ENCODE peak calls at places on chromosomes 16 and 17, in ten cellular contexts. C, K, E, O, U, N, Z, W, Y and P are unnamed samples.

GRCh38 chr16:87465306-87465705 is 27.5 kb downstream of the ZCCHC14 start:
- DNase-seq in C (no peak), K (peak; percentile 92), E (no peak), O (no peak), U (no peak), N (peak; percentile 39), Z (peak; percentile 67), W (no peak), Y (no peak), P (peak; percentile 79)

GRCh38 chr17:9256944-9257629 is 235.8 kb downstream of the NTN1 start:
- DNase-seq in C (no peak), K (peak; percentile 50), E (no peak), O (no peak), U (no peak), N (no peak), Z (peak; percentile 42), W (no peak), Y (no peak), P (no peak)

GRCh38 chr17:58232707-58233156 is 5.7 kb upstream of the LPO start:
- DNase-seq in C (no peak), K (peak; percentile 12), E (peak; percentile 90), O (peak; percentile 33), U (no peak), N (peak; percentile 51), Z (no peak), W (no peak), Y (no peak), P (no peak)

GRCh38 chr16:87387942-87388817 is 4.0 kb upstream of the MAP1LC3B start:
- DNase-seq in C (peak; percentile 94), K (peak; percentile 100), E (peak; percentile 100), O (peak; percentile 99), U (peak; percentile 100), N (peak; percentile 87), Z (peak; percentile 99), W (peak; percentile 86), Y (peak; percentile 95), P (peak; percentile 97)

GRCh38 chr16:85428168-85428898 is 184.8 kb upstream of the GSE1 start:
- DNase-seq in C (peak; percentile 60), K (no peak), E (no peak), O (peak; percentile 76), U (peak; percentile 38), N (peak; percentile 57), Z (peak; percentile 8), W (no peak), Y (peak; percentile 55), P (no peak)

GRCh38 chr16:56090076-56090475 is 101.2 kb upstream of the GNAO1 start:
- DNase-seq in C (no peak), K (no peak), E (no peak), O (no peak), U (no peak), N (no peak), Z (no peak), W (no peak), Y (no peak), P (no peak)

GRCh38 chr17:75996665-75997590 is 3.7 kb upstream of the CDK3 start:
- DNase-seq in C (no peak), K (peak; percentile 23), E (peak; percentile 27), O (no peak), U (no peak), N (no peak), Z (no peak), W (no peak), Y (no peak), P (peak; percentile 72)

GRCh38 chr16:71845639-71846431 is at the start of gene ATXN1L:
- DNase-seq in C (peak; percentile 93), K (peak; percentile 93), E (peak; percentile 92), O (peak; percentile 94), U (peak; percentile 81), N (peak; percentile 98), Z (peak; percentile 71), W (peak; percentile 88), Y (peak; percentile 97), P (peak; percentile 96)

GRCh38 chr17:67107811-67108210 is 63.5 kb downstream of the CACNG1 start:
- DNase-seq in C (no peak), K (no peak), E (no peak), O (no peak), U (no peak), N (no peak), Z (no peak), W (no peak), Y (no peak), P (no peak)

GRCh38 chr16:85457366-85457765 is 155.8 kb upstream of the GSE1 start:
- DNase-seq in C (no peak), K (no peak), E (no peak), O (no peak), U (no peak), N (no peak), Z (no peak), W (no peak), Y (no peak), P (no peak)

GRCh38 chr17:48470388-48471034 is 40.5 kb upstream of the SKAP1 start:
- DNase-seq in C (no peak), K (peak; percentile 68), E (peak; percentile 39), O (peak; percentile 55), U (peak; percentile 64), N (no peak), Z (no peak), W (no peak), Y (no peak), P (no peak)

GRCh38 chr17:50764860-50765259 is 2.5 kb downstream of the ANKRD40CL start:
- DNase-seq in C (no peak), K (no peak), E (no peak), O (no peak), U (no peak), N (no peak), Z (no peak), W (no peak), Y (no peak), P (no peak)

GRCh38 chr17:59254742-59255141 is 34.4 kb downstream of the GDPD1 start:
- DNase-seq in C (no peak), K (no peak), E (no peak), O (no peak), U (no peak), N (no peak), Z (no peak), W (no peak), Y (no peak), P (no peak)
- H3K4me2 ChIP-seq in C (no peak overlapping the region), K (no peak overlapping the region), E (no peak overlapping the region), O (no peak overlapping the region), U (no peak overlapping the region), N (no peak overlapping the region), Z (no peak overlapping the region), W (no peak overlapping the region), Y (no peak overlapping the region), P (no peak overlapping the region)

DNA sequence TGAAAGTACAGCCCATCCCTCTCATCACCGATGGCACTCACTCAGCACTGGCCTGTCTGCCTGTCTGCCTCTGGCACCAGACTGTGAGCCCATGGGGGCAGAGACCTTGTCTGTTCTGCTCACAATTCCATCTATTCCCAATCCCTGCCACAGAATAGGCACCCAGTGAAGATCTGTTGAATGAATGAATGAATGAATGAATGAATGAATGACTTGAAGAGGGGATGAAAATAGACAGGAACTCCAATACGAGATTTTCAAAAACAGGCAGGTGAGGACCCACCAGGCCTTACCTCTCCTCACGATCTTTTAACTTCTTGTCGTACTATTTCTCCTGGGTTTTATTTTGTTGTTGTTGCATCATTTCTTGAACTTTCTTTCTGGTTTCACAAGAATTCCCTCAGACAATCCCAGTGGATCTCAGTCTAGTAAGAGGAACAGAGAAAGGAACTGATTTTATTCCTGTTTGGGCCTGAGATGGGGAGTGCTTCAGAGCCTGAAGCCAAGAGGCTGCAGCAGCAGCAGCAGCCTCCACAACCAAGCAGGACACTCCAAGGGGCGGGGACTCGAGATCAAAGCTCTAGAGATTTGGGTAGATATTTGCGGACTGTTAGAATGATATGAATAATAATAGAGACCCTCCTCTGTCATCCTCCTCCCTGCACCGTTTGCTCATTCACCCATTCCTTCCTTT is 17.7 kb downstream of the KRT9 start:
- DNase-seq in C (no peak), K (no peak), E (no peak), O (peak; percentile 41), U (no peak), N (no peak), Z (no peak), W (no peak), Y (no peak), P (no peak)
- H3K27ac ChIP-seq in C (no peak overlapping the region), K (no peak overlapping the region), E (no peak overlapping the region), O (no peak overlapping the region), U (no peak overlapping the region), N (no peak overlapping the region), Z (no peak overlapping the region), W (no peak overlapping the region), Y (no peak overlapping the region), P (no peak overlapping the region)

GRCh38 chr16:57601801-57602478 is 26.5 kb upstream of the ADGRG1 start:
- DNase-seq in C (no peak), K (no peak), E (no peak), O (no peak), U (no peak), N (peak; percentile 54), Z (no peak), W (no peak), Y (no peak), P (no peak)
- H3K4me2 ChIP-seq in C (no peak overlapping the region), K (no peak overlapping the region), E (no peak overlapping the region), O (no peak overlapping the region), U (no peak overlapping the region), N (peak overlapping the region; percentile 42), Z (no peak overlapping the region), W (no peak overlapping the region), Y (peak overlapping the region; percentile 8), P (no peak overlapping the region)

GRCh38 chr16:3641801-3642396 is 12.6 kb upstream of the DNASE1 start:
- DNase-seq in C (no peak), K (no peak), E (no peak), O (no peak), U (no peak), N (peak; percentile 5), Z (no peak), W (no peak), Y (no peak), P (no peak)

GRCh38 chr16:3640632-3641501 is 13.6 kb upstream of the DNASE1 start:
- DNase-seq in C (no peak), K (no peak), E (no peak), O (no peak), U (no peak), N (peak; percentile 16), Z (no peak), W (no peak), Y (no peak), P (peak; percentile 6)

GRCh38 chr16:3640207-3640606 is 14.3 kb upstream of the DNASE1 start:
- DNase-seq in C (no peak), K (no peak), E (no peak), O (no peak), U (no peak), N (no peak), Z (no peak), W (no peak), Y (no peak), P (no peak)

GRCh38 chr16:3638916-3639644 is 15.4 kb upstream of the DNASE1 start:
- DNase-seq in C (no peak), K (no peak), E (no peak), O (no peak), U (no peak), N (no peak), Z (no peak), W (no peak), Y (no peak), P (no peak)

DNA sequence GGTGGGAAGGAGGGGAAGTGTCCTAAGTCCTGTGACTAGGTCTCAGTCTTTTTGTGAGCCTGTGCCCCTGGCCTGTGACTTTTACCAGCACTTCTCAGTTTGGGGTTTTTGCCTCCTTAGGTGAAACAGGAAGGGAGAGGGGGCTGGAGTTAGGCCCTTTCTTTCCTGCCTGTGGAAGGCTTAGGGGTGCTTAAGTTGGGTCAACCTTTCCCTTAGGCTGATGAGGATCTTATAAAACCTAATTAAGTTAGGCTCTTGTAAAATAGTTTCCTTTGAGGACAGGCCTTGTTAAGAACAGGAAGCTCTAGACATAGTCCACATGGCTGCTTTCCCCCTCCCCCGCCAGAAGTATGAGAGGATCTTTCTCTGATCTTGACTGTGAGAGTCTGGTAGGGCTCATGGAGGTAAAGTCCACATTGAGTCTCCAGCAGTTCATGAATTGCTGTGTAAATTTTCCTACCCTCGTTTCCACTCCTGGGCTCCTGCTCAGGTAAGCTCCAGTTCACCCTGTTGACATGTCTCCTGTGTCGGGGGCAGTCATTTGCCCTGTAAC is 17.0 kb upstream of the DNASE1 start:
- DNase-seq in C (no peak), K (no peak), E (peak; percentile 73), O (peak; percentile 53), U (no peak), N (no peak), Z (peak; percentile 59), W (no peak), Y (no peak), P (peak; percentile 75)
- H3K27ac ChIP-seq in C (peak overlapping the region; percentile 42), K (no peak overlapping the region), E (peak overlapping the region; percentile 52), O (peak overlapping the region; percentile 73), U (no peak overlapping the region), N (peak overlapping the region; percentile 53), Z (no peak overlapping the region), W (no peak overlapping the region), Y (no peak overlapping the region), P (peak overlapping the region; percentile 96)